ENCODE peak calls at places on chromosomes 6 and 20, in ten cellular contexts. K, A, I, H, T, Y, M, E, O and S are unnamed samples.

GRCh38 chr20:4763776-4764525 is 42.2 kb downstream of the PRND start:
- DNase-seq in K (no peak), A (no peak), I (no peak), H (peak; percentile 65), T (no peak), Y (no peak), M (no peak), E (no peak), O (no peak), S (no peak)

GRCh38 chr20:52201395-52201794 is 9.8 kb upstream of the ZFP64 start:
- DNase-seq in K (no peak), A (no peak), I (no peak), H (peak; percentile 30), T (no peak), Y (no peak), M (no peak), E (no peak), O (no peak), S (no peak)

GRCh38 chr20:32535316-32535952 is 49.7 kb downstream of the NOL4L start:
- DNase-seq in K (no peak), A (no peak), I (peak; percentile 43), H (no peak), T (no peak), Y (no peak), M (no peak), E (no peak), O (no peak), S (no peak)

GRCh38 chr6:168884646-168885086 is 369.0 kb downstream of the THBS2 start:
- DNase-seq in K (no peak), A (peak; percentile 2), I (peak; percentile 86), H (peak; percentile 2), T (no peak), Y (peak; percentile 81), M (peak; percentile 83), E (peak; percentile 4), O (peak; percentile 86), S (peak; percentile 69)

GRCh38 chr6:130183271-130184222 is 39.2 kb downstream of the SAMD3 start:
- DNase-seq in K (no peak), A (no peak), I (no peak), H (no peak), T (no peak), Y (peak; percentile 29), M (no peak), E (no peak), O (no peak), S (no peak)

GRCh38 chr6:168110437-168110836 is 31.4 kb upstream of the FRMD1 start:
- DNase-seq in K (no peak), A (no peak), I (no peak), H (no peak), T (no peak), Y (no peak), M (no peak), E (no peak), O (no peak), S (no peak)

GRCh38 chr6:15322781-15323536 is 77.1 kb downstream of the JARID2 start:
- DNase-seq in K (no peak), A (peak; percentile 80), I (peak; percentile 49), H (peak; percentile 89), T (no peak), Y (no peak), M (no peak), E (no peak), O (no peak), S (no peak)

GRCh38 chr20:56069016-56069415 is 63.7 kb upstream of the CBLN4 start:
- DNase-seq in K (no peak), A (no peak), I (no peak), H (no peak), T (no peak), Y (no peak), M (no peak), E (no peak), O (no peak), S (no peak)

DNA sequence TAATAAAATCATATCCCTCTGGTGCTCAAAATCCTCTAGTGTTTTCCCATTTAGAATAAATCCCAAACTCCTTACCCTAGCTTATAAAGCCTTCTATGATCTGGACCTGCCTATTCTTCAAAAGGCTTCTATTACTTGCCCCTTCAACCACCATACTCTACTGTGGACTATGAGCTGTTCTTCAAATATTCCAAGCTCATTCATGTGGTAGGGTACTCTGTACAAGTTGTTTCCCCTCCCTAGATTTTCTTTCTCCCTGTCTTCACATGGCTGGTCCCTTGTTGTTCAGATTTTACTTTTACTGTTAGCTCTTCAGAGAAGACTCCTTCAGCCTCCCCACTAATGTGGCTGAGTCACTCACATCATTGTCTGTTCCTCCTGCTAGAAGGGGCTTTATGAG is 193.2 kb downstream of the OGFRL1 start:
- DNase-seq in K (no peak), A (no peak), I (no peak), H (no peak), T (no peak), Y (no peak), M (no peak), E (no peak), O (no peak), S (no peak)
- TF ChIP-seq CTCF in K (no peak), A (no peak), I (no peak), H (no peak), T (no peak), Y (no peak), M (no peak), E (no peak), O (no peak), S (no peak)

GRCh38 chr6:96202571-96202970 is 186.8 kb downstream of the FUT9 start:
- DNase-seq in K (no peak), A (no peak), I (no peak), H (no peak), T (no peak), Y (no peak), M (no peak), E (no peak), O (no peak), S (no peak)

GRCh38 chr6:96196633-96197032 is 180.9 kb downstream of the FUT9 start:
- DNase-seq in K (no peak), A (no peak), I (no peak), H (peak; percentile 11), T (no peak), Y (no peak), M (no peak), E (no peak), O (no peak), S (no peak)

GRCh38 chr6:96195272-96195671 is 179.5 kb downstream of the FUT9 start:
- DNase-seq in K (no peak), A (no peak), I (no peak), H (no peak), T (no peak), Y (no peak), M (no peak), E (no peak), O (no peak), S (no peak)

GRCh38 chr6:96194675-96195074 is 178.9 kb downstream of the FUT9 start:
- DNase-seq in K (no peak), A (no peak), I (no peak), H (no peak), T (no peak), Y (no peak), M (no peak), E (no peak), O (no peak), S (no peak)

DNA sequence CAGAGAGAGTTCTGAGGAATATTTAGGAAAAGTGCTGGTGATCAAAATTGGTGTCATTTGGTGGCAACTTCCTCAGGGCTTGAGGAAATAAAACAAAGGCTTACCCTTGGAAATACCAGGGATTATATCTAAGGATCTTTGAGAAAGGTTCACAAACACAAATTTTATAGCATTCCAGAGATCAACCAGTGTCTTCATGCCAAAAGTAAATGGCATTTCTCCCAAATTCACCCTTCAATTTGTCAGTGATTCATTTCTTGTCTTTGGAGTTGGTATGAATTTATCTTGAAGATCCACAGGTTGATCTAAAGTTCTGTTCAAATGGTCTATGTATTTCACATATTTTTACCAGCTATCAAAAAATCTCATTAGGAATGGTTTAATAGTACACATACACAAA is 181.5 kb downstream of the FUT9 start:
- DNase-seq in K (no peak), A (no peak), I (no peak), H (no peak), T (no peak), Y (no peak), M (no peak), E (no peak), O (no peak), S (no peak)
- TF ChIP-seq CTCF in K (no peak), A (no peak), I (no peak), H (no peak), T (no peak), Y (no peak), M (no peak), E (no peak), O (no peak), S (no peak)

GRCh38 chr20:22586645-22587310 is 2.4 kb upstream of the FOXA2 start:
- DNase-seq in K (no peak), A (no peak), I (peak; percentile 85), H (peak; percentile 49), T (no peak), Y (no peak), M (no peak), E (no peak), O (peak; percentile 85), S (peak; percentile 72)

GRCh38 chr20:22585786-22586493 is 1.6 kb upstream of the FOXA2 start:
- DNase-seq in K (no peak), A (no peak), I (peak; percentile 39), H (no peak), T (no peak), Y (no peak), M (no peak), E (no peak), O (no peak), S (no peak)

GRCh38 chr20:22584922-22585785 is 782 bp upstream of the FOXA2 start:
- DNase-seq in K (no peak), A (no peak), I (peak; percentile 77), H (peak; percentile 57), T (no peak), Y (no peak), M (no peak), E (no peak), O (no peak), S (peak; percentile 51)

DNA sequence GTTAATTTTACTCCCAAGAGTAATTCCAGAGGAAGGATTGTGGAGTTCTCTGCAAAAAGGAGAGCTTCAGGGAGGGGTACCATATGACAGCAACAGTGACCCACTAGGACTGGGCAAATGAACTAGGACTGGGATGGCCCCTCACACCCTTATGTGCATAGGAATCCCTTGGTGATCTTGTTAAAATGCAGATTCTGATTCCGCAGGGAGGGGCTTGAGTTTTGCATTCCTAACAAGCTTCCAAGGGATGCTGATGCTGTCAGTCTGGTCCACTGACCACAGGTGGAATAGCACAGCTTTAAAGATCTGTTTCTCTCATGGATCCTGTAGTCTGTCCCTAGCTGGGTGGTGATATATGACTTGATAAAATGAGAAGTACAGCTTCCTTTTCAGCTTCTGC is 6.3 kb upstream of the FOXA2 start:
- DNase-seq in K (no peak), A (no peak), I (no peak), H (no peak), T (no peak), Y (no peak), M (no peak), E (no peak), O (no peak), S (no peak)
- TF ChIP-seq CTCF in K (no peak), A (no peak), I (no peak), H (no peak), T (no peak), Y (no peak), M (no peak), E (no peak), O (no peak), S (no peak)

DNA sequence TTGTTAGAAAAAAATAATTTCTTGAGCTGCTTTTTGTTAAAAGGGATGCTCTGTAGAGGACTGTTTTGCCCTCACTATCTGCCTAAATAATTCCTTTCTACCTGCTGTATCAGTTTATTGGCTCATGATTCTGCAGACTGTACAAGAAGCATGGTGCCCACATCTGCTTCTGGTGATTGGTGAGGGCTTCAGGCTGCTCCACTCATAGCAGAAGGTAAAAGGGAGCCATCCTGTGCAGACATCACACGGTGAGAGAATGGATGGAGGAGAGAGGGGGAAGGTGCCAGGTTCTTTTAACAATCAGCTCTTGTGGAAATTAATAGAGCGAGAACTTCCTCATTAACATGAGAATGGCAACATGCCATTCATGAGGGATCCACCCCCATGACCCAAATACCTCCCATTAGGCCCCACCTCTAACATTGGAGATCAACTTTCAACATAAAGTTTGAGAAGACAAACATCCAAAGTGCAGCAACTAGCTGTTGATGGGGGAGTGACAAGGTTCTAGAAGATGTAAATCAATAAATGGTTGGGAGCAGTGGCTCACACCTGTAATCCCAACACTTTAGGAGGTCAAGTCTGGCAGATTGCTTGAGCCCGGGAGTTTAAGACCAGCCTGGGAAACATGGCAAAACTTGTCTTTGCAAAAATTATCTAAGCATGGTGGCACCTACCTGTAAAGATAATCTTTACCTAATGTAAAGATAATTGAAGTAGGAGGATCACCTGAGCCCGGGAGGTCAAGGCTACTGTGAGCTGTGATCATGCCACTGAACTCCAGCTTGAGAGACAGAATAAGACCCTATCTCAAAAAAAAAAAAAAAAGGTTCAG is 15.7 kb upstream of the AHCY start:
- DNase-seq in K (no peak), A (no peak), I (no peak), H (no peak), T (no peak), Y (no peak), M (no peak), E (no peak), O (no peak), S (no peak)
- TF ChIP-seq CTCF in K (no peak), A (no peak), I (no peak), H (no peak), T (no peak), Y (no peak), M (no peak), E (no peak), O (no peak), S (no peak)